ENCODE peak calls at places on chromosomes 7 and 10, in four cellular contexts. G, J, X and D are unnamed samples.
A peak's percentile ranks its signal among the peaks of the same experiment; 100 is the strongest.

GRCh38 chr10:30782543-30783461 is 153.2 kb upstream of the LYZL2 start:
- DNase-seq in G (no peak), J (no peak), X (no peak), D (no peak)

GRCh38 chr10:59799421-59799820 is 46.2 kb upstream of the MRLN start:
- DNase-seq in G (no peak), J (no peak), X (no peak), D (no peak)

GRCh38 chr7:23012797-23013714 is 874 bp downstream of the HYCC1 start:
- DNase-seq in G (peak; percentile 51), J (peak; percentile 61), X (peak; percentile 77), D (no peak)

GRCh38 chr7:2403718-2404648 is 572 bp downstream of the CHST12 start:
- DNase-seq in G (peak; percentile 68), J (peak; percentile 78), X (peak; percentile 59), D (no peak)

GRCh38 chr7:112592565-112592964 is 111.8 kb downstream of the LSMEM1 start:
- DNase-seq in G (no peak), J (no peak), X (no peak), D (no peak)

GRCh38 chr10:30062582-30062981 is 3.2 kb upstream of the JCAD start:
- DNase-seq in G (no peak), J (no peak), X (no peak), D (no peak)

GRCh38 chr10:50561266-50561665 is 62.5 kb downstream of the SGMS1 start:
- DNase-seq in G (no peak), J (no peak), X (no peak), D (no peak)

GRCh38 chr10:65838811-65839210 is 1087.0 kb upstream of the LRRTM3 start:
- DNase-seq in G (no peak), J (no peak), X (no peak), D (no peak)

GRCh38 chr7:116772926-116773749 is 89.2 kb upstream of the CAPZA2 start:
- DNase-seq in G (peak; percentile 38), J (no peak), X (no peak), D (no peak)

GRCh38 chr10:94006591-94007550 is 13.1 kb downstream of the PLCE1 start:
- DNase-seq in G (no peak), J (no peak), X (no peak), D (no peak)

GRCh38 chr7:36923831-36924555 is 199.7 kb upstream of the AOAH start:
- DNase-seq in G (no peak), J (no peak), X (no peak), D (no peak)

GRCh38 chr10:28400176-28400575 is 97.3 kb upstream of the MPP7 start:
- DNase-seq in G (no peak), J (no peak), X (no peak), D (no peak)

GRCh38 chr7:100968650-100969049 is 715 bp upstream of the MUC12 start:
- DNase-seq in G (no peak), J (no peak), X (no peak), D (no peak)

GRCh38 chr10:24711465-24711864 is 12.2 kb downstream of the ARHGAP21 start:
- DNase-seq in G (no peak), J (no peak), X (no peak), D (no peak)

GRCh38 chr10:59181668-59182067 is 5.2 kb downstream of the PHYHIPL start:
- DNase-seq in G (peak; percentile 78), J (peak; percentile 69), X (no peak), D (no peak)

GRCh38 chr10:133009218-133009954 is 67.0 kb upstream of the CFAP46 start:
- DNase-seq in G (no peak), J (no peak), X (peak; percentile 15), D (no peak)

GRCh38 chr10:71084061-71084817 is 128.1 kb upstream of the UNC5B start:
- DNase-seq in G (no peak), J (no peak), X (no peak), D (no peak)

GRCh38 chr10:110007171-110007700 is 548 bp upstream of the ADD3 start:
- DNase-seq in G (no peak), J (no peak), X (peak; percentile 71), D (no peak)

GRCh38 chr10:34528320-34528719 is 286.8 kb downstream of the PARD3 start:
- DNase-seq in G (peak; percentile 83), J (peak; percentile 64), X (no peak), D (no peak)

GRCh38 chr10:1404236-1404952 is 332.9 kb downstream of the ADARB2 start:
- DNase-seq in G (no peak), J (no peak), X (no peak), D (no peak)

GRCh38 chr7:157412021-157412443 is 75.2 kb downstream of the DNAJB6 start:
- DNase-seq in G (no peak), J (no peak), X (no peak), D (no peak)

GRCh38 chr7:142897691-142898090 is 12.1 kb upstream of the TRPV6 start:
- DNase-seq in G (no peak), J (no peak), X (no peak), D (no peak)

GRCh38 chr10:128062331-128062730 is 63.9 kb downstream of the MKI67 start:
- DNase-seq in G (peak; percentile 58), J (peak; percentile 41), X (no peak), D (no peak)

GRCh38 chr7:112414855-112415490 is 35.3 kb upstream of the IFRD1 start:
- DNase-seq in G (peak; percentile 70), J (peak; percentile 47), X (peak; percentile 63), D (no peak)

GRCh38 chr10:125025341-125025740 is 83.4 kb downstream of the ZRANB1 start:
- DNase-seq in G (no peak), J (no peak), X (no peak), D (no peak)

GRCh38 chr10:78910476-78910875 is 158.3 kb upstream of the ZMIZ1 start:
- DNase-seq in G (no peak), J (no peak), X (no peak), D (no peak)

GRCh38 chr10:125029584-125030242 is 87.8 kb downstream of the ZRANB1 start:
- DNase-seq in G (no peak), J (no peak), X (no peak), D (no peak)

GRCh38 chr7:112428715-112429114 is 21.5 kb upstream of the IFRD1 start:
- DNase-seq in G (no peak), J (no peak), X (no peak), D (no peak)

GRCh38 chr7:40447345-40447744 is 312.5 kb downstream of the SUGCT start:
- DNase-seq in G (peak; percentile 43), J (peak; percentile 13), X (no peak), D (no peak)

GRCh38 chr10:11757452-11757819 is 15.3 kb downstream of the ECHDC3 start:
- DNase-seq in G (no peak), J (no peak), X (peak; percentile 89), D (no peak)

GRCh38 chr7:138752568-138753518 is 45.0 kb upstream of the TMEM213 start:
- DNase-seq in G (peak; percentile 45), J (peak; percentile 51), X (no peak), D (no peak)

GRCh38 chr7:35717516-35717915 is 22.6 kb upstream of the HERPUD2 start:
- DNase-seq in G (no peak), J (no peak), X (no peak), D (no peak)

GRCh38 chr7:27185708-27186449 is 847 bp upstream of the HOXA11 start:
- DNase-seq in G (no peak), J (no peak), X (no peak), D (no peak)

GRCh38 chr7:20307901-20308300 is 22.8 kb upstream of the ITGB8 start:
- DNase-seq in G (peak; percentile 67), J (peak; percentile 48), X (peak; percentile 20), D (no peak)
- H3K27ac ChIP-seq in G (peak overlapping the region; percentile 6), J (no peak overlapping the region), X (no peak overlapping the region), D (no peak overlapping the region)

GRCh38 chr7:104921596-104921995 is 92.4 kb upstream of the KMT2E start:
- DNase-seq in G (no peak), J (no peak), X (no peak), D (no peak)

GRCh38 chr7:104926189-104926904 is 87.7 kb upstream of the KMT2E start:
- DNase-seq in G (no peak), J (no peak), X (no peak), D (no peak)

GRCh38 chr7:104922187-104923009 is 91.6 kb upstream of the KMT2E start:
- DNase-seq in G (no peak), J (no peak), X (no peak), D (no peak)

GRCh38 chr7:104926905-104927454 is 87.0 kb upstream of the KMT2E start:
- DNase-seq in G (peak; percentile 60), J (peak; percentile 20), X (no peak), D (no peak)

GRCh38 chr7:104923010-104923421 is 91.0 kb upstream of the KMT2E start:
- DNase-seq in G (peak; percentile 91), J (peak; percentile 86), X (peak; percentile 93), D (peak; percentile 45)
- TF ChIP-seq EZH2 in G (no peak), J (no peak), X (no peak), D (no peak)

DNA sequence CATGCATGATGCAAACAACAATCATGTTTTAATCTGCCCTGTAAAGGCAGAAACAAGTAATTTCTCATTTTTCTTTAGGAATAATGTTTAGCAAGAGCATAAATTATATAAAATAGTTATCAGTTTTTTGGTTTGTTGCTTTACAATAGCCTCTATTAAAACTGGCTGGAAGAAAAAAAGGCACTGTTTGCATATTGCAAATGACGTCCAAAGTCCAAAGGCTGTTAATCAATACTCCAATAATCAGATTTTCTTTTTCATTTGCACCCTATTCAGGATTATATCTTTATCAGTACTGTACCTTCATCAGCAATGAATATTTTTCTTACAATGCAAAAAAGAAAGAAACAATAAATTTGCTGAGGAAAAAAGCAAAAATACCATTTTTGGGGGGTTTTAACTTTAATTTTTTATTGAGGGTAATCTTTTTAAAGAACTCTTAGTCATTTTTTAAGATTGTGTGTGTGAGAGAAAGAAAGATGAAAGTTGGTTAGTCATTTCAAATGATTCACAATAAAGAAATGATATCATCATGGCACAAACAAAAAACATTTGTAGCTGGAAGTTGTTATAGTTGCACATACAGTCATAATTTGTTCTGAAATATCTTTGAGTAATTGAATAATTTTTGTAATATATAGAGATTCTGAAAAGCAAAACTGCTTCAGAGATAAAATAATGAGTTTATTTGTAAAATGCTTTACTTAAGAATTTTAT is 44.4 kb upstream of the AKR1C2 start:
- DNase-seq in G (no peak), J (no peak), X (no peak), D (no peak)
- H3K27ac ChIP-seq in G (no peak overlapping the region), J (no peak overlapping the region), X (no peak overlapping the region), D (no peak overlapping the region)

GRCh38 chr7:18081617-18082016 is 54.0 kb upstream of the PRPS1L1 start:
- DNase-seq in G (no peak), J (no peak), X (no peak), D (no peak)

GRCh38 chr7:18082169-18082568 is 54.5 kb upstream of the PRPS1L1 start:
- DNase-seq in G (no peak), J (no peak), X (no peak), D (no peak)

GRCh38 chr7:18086165-18087030 is 58.8 kb upstream of the PRPS1L1 start:
- DNase-seq in G (peak; percentile 59), J (peak; percentile 80), X (peak; percentile 38), D (no peak)

GRCh38 chr7:18087687-18088078 is 60.0 kb upstream of the PRPS1L1 start:
- DNase-seq in G (peak; percentile 61), J (peak; percentile 65), X (peak; percentile 9), D (no peak)

DNA sequence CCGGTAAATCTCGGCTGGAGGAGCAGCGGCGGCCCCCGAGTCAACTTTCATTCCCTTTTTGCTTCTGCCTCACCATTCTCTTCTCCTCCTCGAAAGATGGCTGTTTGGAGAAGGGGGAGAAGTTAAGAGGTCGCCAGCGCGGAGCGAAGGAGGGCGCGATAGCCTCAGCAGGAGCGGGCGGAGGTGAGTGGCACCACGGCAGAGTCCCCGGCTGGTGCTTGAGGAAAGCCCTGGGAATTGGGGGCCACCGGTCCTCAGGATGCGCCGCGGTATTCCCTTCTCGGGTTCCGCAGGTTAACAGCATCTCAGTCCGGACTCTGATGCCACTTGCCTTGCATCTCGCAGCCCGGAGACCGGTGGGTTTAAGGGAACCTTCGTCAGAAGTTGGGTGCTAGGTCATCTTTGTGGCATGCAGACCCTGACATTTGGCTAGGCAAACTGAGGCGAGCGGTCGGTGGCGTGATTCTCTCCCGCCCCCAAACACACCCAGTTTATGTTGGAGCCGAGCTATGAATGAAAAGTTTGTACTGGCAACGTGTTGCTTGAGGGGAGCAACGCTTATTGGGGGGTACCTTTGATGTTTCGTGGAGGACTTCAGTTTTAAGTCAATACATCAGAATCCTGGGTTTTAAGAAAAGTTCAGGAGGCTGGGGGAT is 59.5 kb upstream of the PRPS1L1 start:
- DNase-seq in G (peak; percentile 64), J (peak; percentile 50), X (no peak), D (no peak)
- TF ChIP-seq EZH2 in G (peak; percentile 68), J (peak; percentile 74), X (no peak), D (no peak)